ENCODE peak calls at places on chromosomes 16 and 17, in five cellular contexts. Z is neuronal stem cell, M is IMR-90, L is H1, N is H9. A is an unnamed sample.
A peak's percentile ranks its signal among the peaks of the same experiment; 100 is the strongest.

GRCh38 chr16:88014201-88014781 is 63.1 kb downstream of the BANP start:
- DNase-seq in Z (no peak), M (peak; percentile 77), L (no peak), N (no peak), A (peak; percentile 68)

GRCh38 chr16:23754594-23755483 is at the start of gene CHP2:
- DNase-seq in Z (no peak), M (no peak), L (no peak), N (peak; percentile 58), A (no peak)

GRCh38 chr16:3907586-3907985 is 27.1 kb upstream of the CREBBP start:
- DNase-seq in Z (no peak), M (no peak), L (no peak), N (peak; percentile 57), A (no peak)

GRCh38 chr17:13140750-13141149 is 122.9 kb upstream of the ELAC2 start:
- DNase-seq in Z (peak; percentile 48), M (peak; percentile 24), L (peak; percentile 33), N (peak; percentile 81), A (no peak)

GRCh38 chr16:48172682-48173081 is 16.9 kb upstream of the ABCC12 start:
- DNase-seq in Z (no peak), M (no peak), L (no peak), N (no peak), A (no peak)

GRCh38 chr17:45740553-45741330 is 43.4 kb upstream of the CRHR1 start:
- DNase-seq in Z (peak; percentile 87), M (peak; percentile 13), L (peak; percentile 53), N (peak; percentile 99), A (peak; percentile 38)

GRCh38 chr17:68377771-68378201 is 79.5 kb downstream of the WIPI1 start:
- DNase-seq in Z (no peak), M (no peak), L (no peak), N (no peak), A (no peak)

GRCh38 chr17:410674-411401 is 58.2 kb upstream of the RPH3AL start:
- DNase-seq in Z (peak; percentile 31), M (peak; percentile 12), L (no peak), N (peak; percentile 61), A (peak; percentile 18)

GRCh38 chr17:75130632-75131277 is 787 bp downstream of the NT5C start:
- DNase-seq in Z (no peak), M (peak; percentile 58), L (no peak), N (peak; percentile 86), A (peak; percentile 81)

GRCh38 chr17:81429353-81429774 is 34.1 kb downstream of the BAHCC1 start:
- DNase-seq in Z (no peak), M (peak; percentile 67), L (no peak), N (no peak), A (no peak)

GRCh38 chr16:1080801-1081733 is 8.5 kb downstream of the SSTR5 start:
- DNase-seq in Z (no peak), M (no peak), L (no peak), N (no peak), A (no peak)

GRCh38 chr17:78396436-78397335 is 18.2 kb downstream of the PGS1 start:
- DNase-seq in Z (no peak), M (no peak), L (no peak), N (no peak), A (no peak)

GRCh38 chr16:21610006-21610544 is 10.7 kb downstream of the METTL9 start:
- DNase-seq in Z (no peak), M (no peak), L (no peak), N (no peak), A (no peak)

GRCh38 chr17:17351901-17352781 is 49.0 kb downstream of the NT5M start:
- DNase-seq in Z (no peak), M (peak; percentile 48), L (no peak), N (peak; percentile 46), A (peak; percentile 82)

GRCh38 chr17:35314415-35315216 is 58.8 kb downstream of the SLFN11 start:
- DNase-seq in Z (no peak), M (no peak), L (no peak), N (peak; percentile 40), A (no peak)

GRCh38 chr17:66549312-66549705 is 246.9 kb downstream of the PRKCA start:
- DNase-seq in Z (no peak), M (peak; percentile 63), L (no peak), N (peak; percentile 58), A (peak; percentile 34)

GRCh38 chr17:37885136-37885535 is 39.1 kb upstream of the TBC1D3K start:
- DNase-seq in Z (no peak), M (no peak), L (no peak), N (no peak), A (no peak)

GRCh38 chr17:39816272-39816671 is 47.8 kb downstream of the IKZF3 start:
- DNase-seq in Z (no peak), M (no peak), L (no peak), N (no peak), A (no peak)

GRCh38 chr17:74133726-74134125 is 69.8 kb upstream of the RPL38 start:
- DNase-seq in Z (no peak), M (no peak), L (no peak), N (peak; percentile 27), A (no peak)

GRCh38 chr16:66521227-66521626 is 28.7 kb downstream of the TK2 start:
- DNase-seq in Z (no peak), M (no peak), L (no peak), N (no peak), A (no peak)

GRCh38 chr16:56909484-56910113 is 22.3 kb upstream of the HERPUD1 start:
- DNase-seq in Z (no peak), M (no peak), L (no peak), N (no peak), A (no peak)

GRCh38 chr16:49919327-49919726 is 63.4 kb upstream of the ZNF423 start:
- DNase-seq in Z (no peak), M (no peak), L (no peak), N (no peak), A (no peak)

GRCh38 chr17:1786708-1787107 is 24.8 kb downstream of the SERPINF1 start:
- DNase-seq in Z (no peak), M (peak; percentile 16), L (no peak), N (no peak), A (no peak)

GRCh38 chr17:1783834-1784611 is 22.2 kb downstream of the SERPINF1 start:
- DNase-seq in Z (no peak), M (peak; percentile 86), L (no peak), N (no peak), A (peak; percentile 85)

GRCh38 chr17:1782171-1782567 is 20.3 kb downstream of the SERPINF1 start:
- DNase-seq in Z (no peak), M (no peak), L (no peak), N (no peak), A (no peak)

GRCh38 chr17:1785925-1786324 is 24.1 kb downstream of the SERPINF1 start:
- DNase-seq in Z (no peak), M (no peak), L (no peak), N (no peak), A (no peak)

GRCh38 chr17:1783271-1783670 is 21.4 kb downstream of the SERPINF1 start:
- DNase-seq in Z (no peak), M (no peak), L (no peak), N (no peak), A (peak; percentile 56)
- H4K91ac ChIP-seq in Z (no peak overlapping the region), M (peak overlapping the region; percentile 59), L (no peak overlapping the region), N (no peak overlapping the region), A (peak overlapping the region; percentile 22)

GRCh38 chr16:27237229-27238015 is 31.1 kb downstream of the NSMCE1 start:
- DNase-seq in Z (no peak), M (no peak), L (no peak), N (no peak), A (peak; percentile 32)
- H2BK5ac ChIP-seq in Z (no peak overlapping the region), M (peak overlapping the region; percentile 43), L (no peak overlapping the region), N (no peak overlapping the region), A (no peak overlapping the region)

GRCh38 chr16:11329891-11330290 is 15.4 kb upstream of the RMI2 start:
- DNase-seq in Z (no peak), M (no peak), L (no peak), N (no peak), A (peak; percentile 48)

GRCh38 chr16:11327277-11328171 is 17.7 kb upstream of the RMI2 start:
- DNase-seq in Z (no peak), M (no peak), L (no peak), N (peak; percentile 52), A (no peak)

GRCh38 chr16:11328172-11329079 is 16.8 kb upstream of the RMI2 start:
- DNase-seq in Z (peak; percentile 62), M (peak; percentile 97), L (peak; percentile 94), N (peak; percentile 97), A (peak; percentile 98)

GRCh38 chr16:11330526-11331237 is 14.6 kb upstream of the RMI2 start:
- DNase-seq in Z (no peak), M (no peak), L (no peak), N (no peak), A (no peak)

DNA sequence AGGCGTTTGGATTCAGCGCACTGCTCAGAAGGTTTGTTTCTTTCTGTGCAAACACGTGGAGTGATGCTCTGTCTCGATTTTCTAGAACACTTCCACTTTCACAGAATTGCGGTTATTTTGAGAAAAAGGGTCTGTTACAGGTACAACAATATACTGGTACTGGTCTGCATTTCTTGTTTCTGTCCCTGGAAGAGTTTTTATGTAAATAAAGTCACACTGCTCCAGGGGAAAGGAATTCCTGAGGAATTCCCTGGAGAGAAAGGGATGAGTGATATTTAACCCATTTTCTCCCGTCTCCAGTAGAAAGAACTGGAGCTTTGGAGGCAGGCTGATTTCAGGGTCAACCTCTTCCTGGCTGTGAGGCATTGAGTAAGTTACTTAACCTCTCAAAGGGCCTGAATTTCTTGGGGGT is 16.2 kb upstream of the RMI2 start:
- DNase-seq in Z (no peak), M (peak; percentile 44), L (no peak), N (peak; percentile 60), A (peak; percentile 74)
- H2BK15ac ChIP-seq in Z (no peak overlapping the region), M (peak overlapping the region; percentile 88), L (peak overlapping the region; percentile 73), N (no peak overlapping the region), A (peak overlapping the region; percentile 29)

GRCh38 chr16:11347831-11348230 is 2.6 kb downstream of the RMI2 start:
- DNase-seq in Z (no peak), M (no peak), L (no peak), N (no peak), A (no peak)

GRCh38 chr16:11350531-11351335 is 5.5 kb downstream of the RMI2 start:
- DNase-seq in Z (no peak), M (peak; percentile 87), L (no peak), N (no peak), A (peak; percentile 73)

GRCh38 chr16:11349599-11350276 is 4.5 kb downstream of the RMI2 start:
- DNase-seq in Z (no peak), M (peak; percentile 92), L (no peak), N (no peak), A (peak; percentile 78)

GRCh38 chr16:11346700-11347319 is 1.6 kb downstream of the RMI2 start:
- DNase-seq in Z (no peak), M (no peak), L (no peak), N (no peak), A (no peak)

DNA sequence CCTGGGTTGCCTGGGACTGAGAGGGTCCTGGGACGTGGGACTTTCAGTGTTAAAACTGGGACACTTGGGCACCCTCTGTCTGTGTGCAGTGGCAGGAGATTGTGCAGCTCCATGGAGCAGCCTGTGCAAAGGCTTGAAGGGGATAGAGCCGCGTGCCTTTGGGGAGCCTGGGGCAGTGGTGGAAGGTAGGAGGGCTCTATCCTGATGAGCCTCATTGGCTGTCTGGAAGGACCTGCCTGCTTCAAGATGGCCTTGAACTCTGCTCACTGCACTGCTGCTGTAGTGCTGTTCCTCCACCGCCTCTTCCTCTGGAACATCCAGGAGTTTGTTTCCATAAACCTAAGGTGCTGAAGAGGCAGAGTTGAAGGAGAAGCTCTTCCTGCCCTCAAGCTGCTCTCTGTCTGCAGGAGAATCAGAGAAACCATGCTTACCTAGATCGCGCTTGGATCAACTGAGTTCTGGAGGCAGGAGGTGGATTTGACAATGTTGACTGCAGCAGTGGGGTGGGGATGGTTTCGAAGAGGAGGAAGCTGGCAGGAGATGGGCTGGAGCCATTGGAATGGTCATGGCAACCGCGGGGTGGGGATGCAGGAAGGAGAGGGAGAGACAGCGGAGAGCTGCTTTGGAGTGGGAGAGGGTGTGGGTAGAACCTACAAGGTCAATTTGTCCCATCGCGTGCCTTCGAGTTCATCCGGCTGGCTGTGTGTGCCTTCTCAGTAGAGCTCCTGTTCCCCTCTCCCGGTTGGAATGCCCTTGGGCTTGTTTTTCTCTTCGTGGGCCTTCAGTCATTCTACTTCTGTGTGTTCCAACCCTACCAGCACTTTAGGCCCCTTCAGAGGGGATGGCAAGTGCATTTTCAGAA is 3.7 kb downstream of the RMI2 start:
- DNase-seq in Z (no peak), M (no peak), L (no peak), N (no peak), A (no peak)
- H4K91ac ChIP-seq in Z (no peak overlapping the region), M (peak overlapping the region; percentile 95), L (no peak overlapping the region), N (no peak overlapping the region), A (peak overlapping the region; percentile 82)